ENCODE peak calls at places on chromosome 4, in four cellular contexts. One of them, this sample, is unnamed.

GRCh38 chr4:160423879-160424451 is 1321.1 kb downstream of the RAPGEF2 start:
- DNase-seq in thoracic aorta: no peak
- DNase-seq in left lung: no peak
- DNase-seq in BJ: no peak
- DNase-seq in this sample: no peak

GRCh38 chr4:39576268-39576667 is 49.0 kb upstream of the UGDH start:
- DNase-seq in thoracic aorta: no peak
- DNase-seq in left lung: no peak
- DNase-seq in BJ: no peak
- DNase-seq in this sample: no peak

GRCh38 chr4:173182403-173182802 is 13.8 kb downstream of the GALNT7 start:
- DNase-seq in thoracic aorta: peak; percentile 16
- DNase-seq in left lung: no peak
- DNase-seq in BJ: peak; percentile 56
- DNase-seq in this sample: peak; percentile 68

GRCh38 chr4:145481164-145481941 is at the start of gene SMAD1:
- DNase-seq in thoracic aorta: peak; percentile 51
- DNase-seq in left lung: peak; percentile 93
- DNase-seq in BJ: peak; percentile 23
- DNase-seq in this sample: peak; percentile 46

GRCh38 chr4:89023140-89023539 is 33.8 kb downstream of the FAM13A start:
- DNase-seq in thoracic aorta: no peak
- DNase-seq in left lung: no peak
- DNase-seq in BJ: no peak
- DNase-seq in this sample: no peak

GRCh38 chr4:6641164-6641970 is 882 bp downstream of the MRFAP1 start:
- DNase-seq in thoracic aorta: no peak
- DNase-seq in left lung: peak; percentile 86
- DNase-seq in BJ: no peak
- DNase-seq in this sample: peak; percentile 31

GRCh38 chr4:81466841-81467671 is 4.7 kb downstream of the RASGEF1B start:
- DNase-seq in thoracic aorta: no peak
- DNase-seq in left lung: no peak
- DNase-seq in BJ: no peak
- DNase-seq in this sample: peak; percentile 59

GRCh38 chr4:25441519-25442117 is 64.6 kb downstream of the ANAPC4 start:
- DNase-seq in thoracic aorta: no peak
- DNase-seq in left lung: no peak
- DNase-seq in BJ: no peak
- DNase-seq in this sample: peak; percentile 48

GRCh38 chr4:8765631-8766590 is 105.7 kb downstream of the HMX1 start:
- DNase-seq in thoracic aorta: no peak
- DNase-seq in left lung: peak; percentile 66
- DNase-seq in BJ: no peak
- DNase-seq in this sample: no peak

GRCh38 chr4:95644417-95644816 is 95.6 kb upstream of the UNC5C start:
- DNase-seq in thoracic aorta: no peak
- DNase-seq in left lung: no peak
- DNase-seq in BJ: no peak
- DNase-seq in this sample: no peak

GRCh38 chr4:150119492-150119891 is 41.2 kb downstream of the DCLK2 start:
- DNase-seq in thoracic aorta: no peak
- DNase-seq in left lung: no peak
- DNase-seq in BJ: no peak
- DNase-seq in this sample: no peak

GRCh38 chr4:1192493-1193205 is 20.3 kb upstream of the SPON2 start:
- DNase-seq in thoracic aorta: no peak
- DNase-seq in left lung: no peak
- DNase-seq in BJ: no peak
- DNase-seq in this sample: no peak

GRCh38 chr4:168882650-168883233 is 127.3 kb downstream of the CBR4 start:
- DNase-seq in thoracic aorta: no peak
- DNase-seq in left lung: no peak
- DNase-seq in BJ: no peak
- DNase-seq in this sample: no peak

GRCh38 chr4:111282035-111282434 is 659.2 kb upstream of the PITX2 start:
- DNase-seq in thoracic aorta: no peak
- DNase-seq in left lung: no peak
- DNase-seq in BJ: no peak
- DNase-seq in this sample: no peak

GRCh38 chr4:1010522-1011021 is 854 bp upstream of the FGFRL1 start:
- DNase-seq in thoracic aorta: peak; percentile 50
- DNase-seq in left lung: peak; percentile 91
- DNase-seq in BJ: no peak
- DNase-seq in this sample: no peak

GRCh38 chr4:126182801-126183200 is 868.0 kb downstream of the FAT4 start:
- DNase-seq in thoracic aorta: no peak
- DNase-seq in left lung: no peak
- DNase-seq in BJ: no peak
- DNase-seq in this sample: no peak

GRCh38 chr4:183153190-183153916 is 54.3 kb downstream of the WWC2 start:
- DNase-seq in thoracic aorta: no peak
- DNase-seq in left lung: no peak
- DNase-seq in BJ: no peak
- DNase-seq in this sample: no peak

GRCh38 chr4:173642509-173642908 is 112.5 kb upstream of the HAND2 start:
- DNase-seq in thoracic aorta: no peak
- DNase-seq in left lung: no peak
- DNase-seq in BJ: no peak
- DNase-seq in this sample: no peak

GRCh38 chr4:68451246-68452211 is 4.3 kb downstream of the TMPRSS11E start:
- DNase-seq in thoracic aorta: no peak
- DNase-seq in left lung: no peak
- DNase-seq in BJ: no peak
- DNase-seq in this sample: no peak

GRCh38 chr4:56674984-56675383 is 6.1 kb downstream of the HOPX start:
- DNase-seq in thoracic aorta: no peak
- DNase-seq in left lung: no peak
- DNase-seq in BJ: no peak
- DNase-seq in this sample: peak; percentile 33

GRCh38 chr4:121126449-121127006 is 37.6 kb downstream of the TNIP3 start:
- DNase-seq in thoracic aorta: no peak
- DNase-seq in left lung: no peak
- DNase-seq in BJ: no peak
- DNase-seq in this sample: no peak

GRCh38 chr4:85222561-85222960 is 252.4 kb upstream of the ARHGAP24 start:
- DNase-seq in thoracic aorta: no peak
- DNase-seq in left lung: no peak
- DNase-seq in BJ: no peak
- DNase-seq in this sample: no peak

GRCh38 chr4:69999420-69999819 is 3.7 kb downstream of the STATH start:
- DNase-seq in thoracic aorta: no peak
- DNase-seq in left lung: no peak
- DNase-seq in BJ: no peak
- DNase-seq in this sample: no peak

GRCh38 chr4:2364654-2365053 is 53.8 kb downstream of the ZFYVE28 start:
- DNase-seq in thoracic aorta: no peak
- DNase-seq in left lung: peak; percentile 80
- DNase-seq in BJ: peak; percentile 4
- DNase-seq in this sample: no peak

GRCh38 chr4:73533515-73534422 is 52.2 kb downstream of the AFM start:
- DNase-seq in thoracic aorta: no peak
- DNase-seq in left lung: no peak
- DNase-seq in BJ: no peak
- DNase-seq in this sample: no peak

GRCh38 chr4:65669008-65669971 is 999 bp downstream of the EPHA5 start:
- DNase-seq in thoracic aorta: no peak
- DNase-seq in left lung: peak; percentile 72
- DNase-seq in BJ: no peak
- DNase-seq in this sample: peak; percentile 49

GRCh38 chr4:65668201-65669007 is 1.9 kb downstream of the EPHA5 start:
- DNase-seq in thoracic aorta: no peak
- DNase-seq in left lung: peak; percentile 73
- DNase-seq in BJ: no peak
- DNase-seq in this sample: peak; percentile 24

GRCh38 chr4:65671402-65671801 is 1.1 kb upstream of the EPHA5 start:
- DNase-seq in thoracic aorta: no peak
- DNase-seq in left lung: no peak
- DNase-seq in BJ: no peak
- DNase-seq in this sample: no peak

GRCh38 chr4:65669981-65670330 is 333 bp downstream of the EPHA5 start:
- DNase-seq in thoracic aorta: no peak
- DNase-seq in left lung: no peak
- DNase-seq in BJ: no peak
- DNase-seq in this sample: no peak

DNA sequence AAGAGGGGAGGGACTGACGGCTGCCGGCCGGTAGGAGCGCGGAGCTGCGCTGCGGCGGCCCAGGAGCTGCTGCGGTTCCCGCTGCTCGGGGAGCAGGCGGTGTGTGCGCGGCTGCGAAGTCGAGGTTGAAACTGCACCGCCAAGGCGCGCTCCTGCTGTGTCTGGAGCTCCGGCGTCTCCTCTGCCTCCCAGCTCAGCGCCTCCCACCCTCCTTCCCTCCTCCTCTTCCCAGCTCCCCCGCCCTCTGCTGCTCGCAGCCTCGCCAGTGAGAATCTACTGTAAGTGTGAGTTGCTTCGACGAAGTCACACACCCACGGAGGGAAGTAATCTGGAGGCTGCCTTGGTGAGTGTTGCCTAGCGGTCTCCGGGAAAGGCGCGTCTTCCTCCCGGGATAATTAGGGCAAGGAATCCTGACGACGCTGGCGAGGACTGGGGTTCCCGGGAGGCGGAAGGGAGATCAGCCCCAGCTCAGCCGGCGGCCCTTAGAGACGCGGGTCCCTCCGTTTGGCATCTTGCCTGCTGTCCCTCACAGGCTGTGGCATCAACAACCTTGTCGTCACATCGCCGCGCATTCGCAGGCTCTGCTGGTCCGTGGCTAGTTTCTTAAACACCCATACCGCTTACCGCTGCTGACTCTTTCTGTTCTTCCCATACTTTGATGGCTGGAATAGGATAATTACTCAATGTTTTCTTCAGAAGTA is at the start of gene EPHA5:
- DNase-seq in thoracic aorta: no peak
- DNase-seq in left lung: peak; percentile 85
- DNase-seq in BJ: no peak
- DNase-seq in this sample: peak; percentile 90
- TF ChIP-seq CTCF in thoracic aorta: peak; percentile 20
- TF ChIP-seq CTCF in left lung: no peak
- TF ChIP-seq CTCF in BJ: peak; percentile 16
- TF ChIP-seq CTCF in this sample: peak; percentile 35

GRCh38 chr4:123398151-123398802 is 1.7 kb downstream of the SPRY1 start:
- DNase-seq in thoracic aorta: no peak
- DNase-seq in left lung: peak; percentile 94
- DNase-seq in BJ: no peak
- DNase-seq in this sample: no peak

GRCh38 chr4:123398803-123399637 is 2.4 kb downstream of the SPRY1 start:
- DNase-seq in thoracic aorta: no peak
- DNase-seq in left lung: peak; percentile 87
- DNase-seq in BJ: no peak
- DNase-seq in this sample: peak; percentile 49

GRCh38 chr4:123403205-123403604 is 6.6 kb downstream of the SPRY1 start:
- DNase-seq in thoracic aorta: no peak
- DNase-seq in left lung: no peak
- DNase-seq in BJ: no peak
- DNase-seq in this sample: no peak

GRCh38 chr4:123399638-123400358 is 3.2 kb downstream of the SPRY1 start:
- DNase-seq in thoracic aorta: no peak
- DNase-seq in left lung: no peak
- DNase-seq in BJ: no peak
- DNase-seq in this sample: no peak

GRCh38 chr4:123401466-123402175 is 5.0 kb downstream of the SPRY1 start:
- DNase-seq in thoracic aorta: no peak
- DNase-seq in left lung: no peak
- DNase-seq in BJ: no peak
- DNase-seq in this sample: no peak
- H3K4me3 ChIP-seq in thoracic aorta: peak overlapping the region; percentile 74
- H3K4me3 ChIP-seq in left lung: peak overlapping the region; percentile 64
- H3K4me3 ChIP-seq in BJ: no peak overlapping the region
- H3K4me3 ChIP-seq in this sample: peak overlapping the region; percentile 73

GRCh38 chr4:74932832-74933561 is at the start of gene PARM1:
- DNase-seq in thoracic aorta: peak; percentile 63
- DNase-seq in left lung: peak; percentile 95
- DNase-seq in BJ: peak; percentile 2
- DNase-seq in this sample: peak; percentile 42
- TF ChIP-seq CTCF in thoracic aorta: peak; percentile 86
- TF ChIP-seq CTCF in left lung: peak; percentile 58
- TF ChIP-seq CTCF in BJ: peak; percentile 69
- TF ChIP-seq CTCF in this sample: peak; percentile 70

GRCh38 chr4:139694522-139694921 is 28.9 kb downstream of the MGST2 start:
- DNase-seq in thoracic aorta: no peak
- DNase-seq in left lung: no peak
- DNase-seq in BJ: no peak
- DNase-seq in this sample: no peak
- H3K4me3 ChIP-seq in thoracic aorta: no peak overlapping the region
- H3K4me3 ChIP-seq in left lung: no peak overlapping the region
- H3K4me3 ChIP-seq in BJ: no peak overlapping the region
- H3K4me3 ChIP-seq in this sample: no peak overlapping the region

GRCh38 chr4:122224348-122224747 is 72.2 kb downstream of the BLTP1 start:
- DNase-seq in thoracic aorta: no peak
- DNase-seq in left lung: no peak
- DNase-seq in BJ: no peak
- DNase-seq in this sample: peak; percentile 11
- TF ChIP-seq CTCF in thoracic aorta: no peak
- TF ChIP-seq CTCF in left lung: no peak
- TF ChIP-seq CTCF in BJ: peak; percentile 27
- TF ChIP-seq CTCF in this sample: peak; percentile 22

DNA sequence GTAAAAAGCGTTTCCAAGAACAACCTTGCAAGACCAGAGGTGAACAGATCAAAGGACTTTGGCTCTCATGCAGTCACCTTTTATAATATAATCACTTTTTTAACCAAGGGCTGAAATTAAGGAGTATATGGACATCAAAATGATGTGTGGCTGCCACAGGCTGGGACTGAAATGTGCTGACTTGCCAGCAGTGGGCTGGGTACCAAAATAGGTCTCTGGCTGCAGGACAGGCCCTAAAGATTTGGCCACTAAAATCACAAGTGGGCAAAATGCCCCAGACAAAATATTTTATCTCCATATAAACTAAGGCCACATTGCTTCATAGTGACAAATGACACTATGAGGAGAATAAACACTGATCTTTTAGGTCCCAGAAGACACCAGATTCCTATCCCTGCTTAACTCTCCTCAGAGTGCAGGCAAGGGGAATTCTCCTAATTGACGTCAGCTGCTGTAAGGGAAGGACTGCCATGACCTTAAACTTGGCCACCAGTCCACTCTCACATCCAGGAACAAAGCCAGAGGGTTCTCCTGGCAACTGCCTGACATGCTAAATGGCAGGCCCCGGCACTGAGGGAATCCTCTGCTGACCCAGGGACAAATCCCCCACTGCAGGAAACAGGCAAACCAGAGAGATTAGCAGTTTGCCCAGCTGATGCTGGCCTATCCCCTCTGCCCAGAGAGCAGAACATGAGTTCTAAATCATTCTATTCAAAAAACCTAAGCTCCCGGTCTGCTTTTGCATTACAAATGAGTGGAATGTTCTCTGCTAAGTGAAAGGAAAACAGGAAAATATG is 155.8 kb downstream of the PPP3CA start:
- DNase-seq in thoracic aorta: peak; percentile 20
- DNase-seq in left lung: no peak
- DNase-seq in BJ: peak; percentile 54
- DNase-seq in this sample: peak; percentile 87
- H3K4me3 ChIP-seq in thoracic aorta: peak overlapping the region; percentile 48
- H3K4me3 ChIP-seq in left lung: no peak overlapping the region
- H3K4me3 ChIP-seq in BJ: no peak overlapping the region
- H3K4me3 ChIP-seq in this sample: no peak overlapping the region

GRCh38 chr4:186144180-186144579 is 39.7 kb downstream of the FAM149A start:
- DNase-seq in thoracic aorta: no peak
- DNase-seq in left lung: no peak
- DNase-seq in BJ: no peak
- DNase-seq in this sample: peak; percentile 6
- TF ChIP-seq CTCF in thoracic aorta: peak; percentile 42
- TF ChIP-seq CTCF in left lung: no peak
- TF ChIP-seq CTCF in BJ: no peak
- TF ChIP-seq CTCF in this sample: peak; percentile 28

This sample was measured in astrocyte of the cerebellum.